ENCODE peak calls at places on chromosomes 1 and 21, in four cellular contexts. K, T, X and H are unnamed samples.

GRCh38 chr1:30146448-30146847 is 576.9 kb downstream of the MATN1 start:
- DNase-seq in K (no peak), T (no peak), X (no peak), H (no peak)

GRCh38 chr1:53620620-53620957 is 118.4 kb downstream of the GLIS1 start:
- DNase-seq in K (no peak), X (no peak), T (no peak), H (peak)

GRCh38 chr1:236089046-236089773 is 24.3 kb upstream of the NID1 start:
- DNase-seq in K (peak), T (no peak), X (no peak), H (no peak)

GRCh38 chr1:40824591-40825429 is 37.4 kb downstream of the CITED4 start:
- DNase-seq in K (peak), T (peak), X (peak), H (no peak)

GRCh38 chr1:97053275-97053674 is 331.7 kb downstream of the PTBP2 start:
- DNase-seq in K (no peak), X (no peak), T (no peak), H (no peak)

GRCh38 chr1:206513312-206514111 is 6.2 kb downstream of the RASSF5 start:
- DNase-seq in X (no peak), K (peak), T (peak), H (peak)

GRCh38 chr1:221998186-221998612 is 256.3 kb upstream of the DUSP10 start:
- DNase-seq in T (no peak), K (peak), X (no peak), H (no peak)

GRCh38 chr1:31796707-31797106 is 19.1 kb downstream of the SPOCD1 start:
- DNase-seq in X (no peak), T (no peak), K (no peak), H (no peak)

GRCh38 chr1:198291036-198291435 is 134.2 kb downstream of the NEK7 start:
- DNase-seq in X (no peak), K (no peak), T (no peak), H (no peak)

GRCh38 chr1:6298940-6299465 is 38.1 kb upstream of the GPR153 start:
- DNase-seq in X (peak), K (no peak), T (no peak), H (no peak)

GRCh38 chr1:96865731-96866684 is 144.4 kb downstream of the PTBP2 start:
- DNase-seq in T (peak), X (no peak), K (peak), H (no peak)

GRCh38 chr1:167439301-167439988 is 78.9 kb downstream of the CD247 start:
- DNase-seq in T (no peak), K (peak), X (peak), H (peak)

GRCh38 chr1:29466258-29466657 is 229.9 kb downstream of the PTPRU start:
- DNase-seq in T (no peak), K (no peak), X (no peak), H (no peak)

GRCh38 chr1:114154963-114155322 is 1.3 kb upstream of the SYT6 start:
- DNase-seq in T (peak), K (no peak), X (peak), H (no peak)

GRCh38 chr1:153796786-153797659 is 21.8 kb downstream of the SLC27A3 start:
- DNase-seq in T (peak), K (peak), X (no peak), H (no peak)

GRCh38 chr1:235901461-235901860 is 34.8 kb upstream of the LYST start:
- DNase-seq in X (no peak), K (peak), T (peak), H (no peak)

GRCh38 chr21:36260030-36260787 is 59.8 kb upstream of the MORC3 start:
- DNase-seq in X (no peak), K (peak), T (peak), H (no peak)

GRCh38 chr1:84836145-84836544 is 56.9 kb downstream of the LPAR3 start:
- DNase-seq in X (no peak), K (peak), T (no peak), H (no peak)

GRCh38 chr1:26259578-26259977 is 20.3 kb upstream of the SH3BGRL3 start:
- DNase-seq in X (no peak), K (peak), T (no peak), H (no peak)

GRCh38 chr1:154276797-154277196 is 4.4 kb downstream of the HAX1 start:
- DNase-seq in X (no peak), T (no peak), K (no peak), H (no peak)

GRCh38 chr1:119582801-119583200 is 65.3 kb downstream of the ZNF697 start:
- DNase-seq in X (no peak), K (peak), T (peak), H (peak)

GRCh38 chr1:233386336-233386735 is 58.8 kb downstream of the MAP3K21 start:
- DNase-seq in K (peak), T (no peak), X (no peak), H (no peak)
- TF ChIP-seq CTCF in K (no peak), T (no peak), X (no peak), H (no peak)

GRCh38 chr1:177780096-177780700 is 189.7 kb downstream of the SEC16B start:
- DNase-seq in X (no peak), K (peak), T (peak), H (no peak)
- TF ChIP-seq CTCF in X (no peak), K (peak), T (peak), H (peak)

DNA sequence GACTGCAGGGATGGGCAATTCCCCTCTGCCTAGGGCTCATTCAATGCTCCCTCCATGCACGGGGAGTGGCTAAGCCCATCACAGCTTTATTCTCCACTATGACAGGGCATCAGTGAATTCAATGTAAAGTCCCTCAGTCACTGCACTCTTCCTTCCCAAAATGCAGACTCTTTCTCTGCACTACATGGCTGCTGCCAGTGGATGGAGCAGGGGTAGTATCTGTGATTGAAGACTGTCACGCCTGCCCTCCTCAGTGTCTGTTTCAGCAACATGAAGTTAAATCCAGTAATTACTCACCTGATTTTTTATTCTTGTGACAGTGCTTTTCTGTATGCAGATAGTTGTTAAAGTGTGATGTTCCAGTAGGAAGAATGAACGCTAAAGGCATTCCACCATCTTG is 1323.2 kb downstream of the AMY1C start:
- DNase-seq in X (no peak), K (no peak), T (no peak), H (no peak)
- TF ChIP-seq CTCF in X (no peak), K (no peak), T (no peak), H (no peak)

GRCh38 chr1:181319903-181320302 is 163.4 kb upstream of the CACNA1E start:
- DNase-seq in T (no peak), X (no peak), K (no peak), H (no peak)

GRCh38 chr1:181318858-181319235 is 164.5 kb upstream of the CACNA1E start:
- DNase-seq in T (no peak), X (no peak), K (no peak), H (no peak)

GRCh38 chr1:181314959-181315358 is 168.4 kb upstream of the CACNA1E start:
- DNase-seq in K (no peak), T (no peak), X (no peak), H (no peak)

GRCh38 chr1:181317261-181317924 is 165.9 kb upstream of the CACNA1E start:
- DNase-seq in K (no peak), T (no peak), X (no peak), H (no peak)

GRCh38 chr1:181318022-181318857 is 165.1 kb upstream of the CACNA1E start:
- DNase-seq in X (no peak), T (no peak), K (no peak), H (no peak)
- TF ChIP-seq CTCF in X (no peak), T (no peak), K (no peak), H (no peak)

GRCh38 chr1:3012511-3013291 is 8.6 kb upstream of the ACTRT2 start:
- DNase-seq in T (no peak), X (peak), K (no peak), H (peak)
- TF ChIP-seq CTCF in T (peak), X (peak), K (peak), H (peak)